ENCODE peak calls at places on chromosome X, in five cellular contexts. W is stomach, T is left ventricle myocardium inferior, B is neural progenitor cell, Q is adrenal gland. P is an unnamed sample.

GRCh38 chrX:80984118-80984517 is 174.4 kb upstream of the BRWD3 start:
- DNase-seq in W (no peak), B (no peak), Q (no peak), T (no peak), P (no peak)

GRCh38 chrX:17038681-17039161 is 92.3 kb downstream of the REPS2 start:
- DNase-seq in T (no peak), Q (peak; percentile 81), B (no peak), W (no peak), P (no peak)

GRCh38 chrX:2220296-2220695 is 280.5 kb downstream of the DHRSX start:
- DNase-seq in W (no peak), Q (no peak), T (no peak), B (no peak), P (no peak)

GRCh38 chrX:137425273-137425902 is 140.5 kb upstream of the ZIC3 start:
- DNase-seq in T (no peak), B (peak; percentile 42), W (no peak), Q (no peak), P (no peak)

GRCh38 chrX:41895826-41896225 is 27.5 kb downstream of the CASK start:
- DNase-seq in T (no peak), B (peak; percentile 8), W (no peak), Q (no peak), P (no peak)

GRCh38 chrX:133928365-133928764 is 57.0 kb downstream of the GPC3 start:
- DNase-seq in T (no peak), B (no peak), W (no peak), Q (no peak), P (no peak)

GRCh38 chrX:19799319-19800182 is 87.8 kb downstream of the SH3KBP1 start:
- DNase-seq in Q (peak; percentile 19), T (no peak), W (no peak), B (no peak), P (no peak)

GRCh38 chrX:150504399-150505186 is 63.8 kb upstream of the MTM1 start:
- DNase-seq in W (no peak), B (peak; percentile 19), T (no peak), Q (peak; percentile 44), P (no peak)

GRCh38 chrX:9349572-9350259 is 115.1 kb upstream of the TBL1X start:
- DNase-seq in B (no peak), W (no peak), T (no peak), Q (no peak), P (peak; percentile 33)

GRCh38 chrX:32966956-32967355 is 244.4 kb downstream of the DMD start:
- DNase-seq in T (no peak), Q (no peak), W (no peak), B (no peak), P (no peak)

GRCh38 chrX:50697691-50698090 is 116.3 kb downstream of the SHROOM4 start:
- DNase-seq in T (no peak), W (no peak), B (no peak), Q (no peak), P (no peak)

GRCh38 chrX:29858714-29859113 is 356.6 kb upstream of the MAGEB2 start:
- DNase-seq in W (no peak), Q (no peak), B (no peak), T (no peak), P (no peak)

GRCh38 chrX:100659431-100660137 is 15.6 kb downstream of the SRPX2 start:
- DNase-seq in B (no peak), W (no peak), T (no peak), Q (no peak), P (no peak)

GRCh38 chrX:153074262-153074899 is 2.1 kb downstream of the PNMA6A start:
- DNase-seq in B (no peak), Q (no peak), W (no peak), T (no peak), P (no peak)

GRCh38 chrX:137858106-137858505 is 292.2 kb downstream of the ZIC3 start:
- DNase-seq in B (no peak), W (no peak), Q (no peak), T (no peak), P (no peak)

GRCh38 chrX:78104447-78105176 is 564 bp downstream of the PGK1 start:
- DNase-seq in W (peak; percentile 57), T (peak; percentile 29), Q (peak; percentile 67), B (peak; percentile 32), P (peak; percentile 33)

GRCh38 chrX:19906293-19906692 is 18.9 kb upstream of the SH3KBP1 start:
- DNase-seq in W (no peak), B (no peak), Q (no peak), T (no peak), P (no peak)

GRCh38 chrX:22109442-22109841 is 77.3 kb downstream of the PHEX start:
- DNase-seq in B (no peak), Q (no peak), T (no peak), W (no peak), P (no peak)

GRCh38 chrX:20056704-20057103 is 60.0 kb downstream of the MAP7D2 start:
- DNase-seq in B (peak; percentile 40), Q (no peak), W (no peak), T (no peak), P (no peak)

DNA sequence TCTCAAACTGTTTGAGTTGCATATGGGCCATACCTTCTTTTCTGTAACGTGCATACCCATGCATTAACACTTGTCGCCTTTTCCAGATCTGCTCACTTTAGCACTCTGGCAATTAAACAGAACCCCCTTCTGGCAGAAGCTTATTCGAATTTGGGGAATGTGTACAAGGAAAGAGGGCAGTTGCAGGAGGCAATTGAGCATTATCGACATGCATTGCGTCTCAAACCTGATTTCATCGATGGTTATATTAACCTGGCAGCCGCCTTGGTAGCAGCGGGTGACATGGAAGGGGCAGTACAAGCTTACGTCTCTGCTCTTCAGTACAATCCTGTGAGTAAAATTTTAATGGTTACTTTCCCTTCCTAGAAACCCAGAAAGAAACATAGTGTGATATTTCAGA is 4.8 kb downstream of the OGT start:
- DNase-seq in W (no peak), T (no peak), Q (no peak), B (no peak), P (no peak)
- H3K4me1 ChIP-seq in W (peaks cover 21% of the 10 kb centered on the region), T (peaks cover 70% of the 10 kb centered on the region), Q (no peaks in the 10 kb centered on the region), B (no peaks in the 10 kb centered on the region), P (peaks cover 7% of the 10 kb centered on the region)

DNA sequence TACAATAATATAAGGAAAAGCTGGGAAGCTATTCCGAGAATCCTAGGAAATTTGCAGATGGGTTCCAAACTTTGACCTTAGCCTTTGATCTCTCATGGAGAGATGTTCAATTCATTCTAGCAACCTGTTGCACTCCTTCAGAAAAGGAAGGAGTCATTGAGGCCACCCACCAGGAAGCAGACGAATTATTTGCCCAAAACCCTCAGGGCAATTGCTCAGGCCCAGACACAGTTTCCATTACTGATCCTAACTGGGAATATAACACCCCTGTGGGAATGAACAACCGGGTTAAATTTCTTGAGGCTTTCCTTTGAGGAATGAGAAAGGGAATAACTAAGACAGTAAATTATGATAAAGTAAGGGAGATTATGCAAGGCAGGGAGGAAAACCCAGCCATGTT is 13.5 kb upstream of the ZNF280C start:
- DNase-seq in T (no peak), W (no peak), Q (no peak), B (no peak), P (no peak)
- H3K27me3 ChIP-seq in T (no peaks in the 10 kb centered on the region), W (no peaks in the 10 kb centered on the region), Q (no peaks in the 10 kb centered on the region), B (no peaks in the 10 kb centered on the region), P (no peaks in the 10 kb centered on the region)

GRCh38 chrX:54540289-54540688 is 10.3 kb downstream of the GNL3L start:
- DNase-seq in T (peak; percentile 14), Q (no peak), B (no peak), W (no peak), P (no peak)
- TF ChIP-seq CTCF in T (peak; percentile 21), Q (no peak), B (no peak), W (no peak), P (no peak)

GRCh38 chrX:107731831-107732502 is 43.6 kb downstream of the TSC22D3 start:
- DNase-seq in T (peak; percentile 87), Q (peak; percentile 96), W (peak; percentile 95), B (peak; percentile 36), P (peak; percentile 78)
- H3K4me1 ChIP-seq in T (peaks cover 91% of the 10 kb centered on the region), Q (peaks cover 30% of the 10 kb centered on the region), W (peaks cover 65% of the 10 kb centered on the region), B (peaks cover 36% of the 10 kb centered on the region), P (peaks cover 6% of the 10 kb centered on the region)

DNA sequence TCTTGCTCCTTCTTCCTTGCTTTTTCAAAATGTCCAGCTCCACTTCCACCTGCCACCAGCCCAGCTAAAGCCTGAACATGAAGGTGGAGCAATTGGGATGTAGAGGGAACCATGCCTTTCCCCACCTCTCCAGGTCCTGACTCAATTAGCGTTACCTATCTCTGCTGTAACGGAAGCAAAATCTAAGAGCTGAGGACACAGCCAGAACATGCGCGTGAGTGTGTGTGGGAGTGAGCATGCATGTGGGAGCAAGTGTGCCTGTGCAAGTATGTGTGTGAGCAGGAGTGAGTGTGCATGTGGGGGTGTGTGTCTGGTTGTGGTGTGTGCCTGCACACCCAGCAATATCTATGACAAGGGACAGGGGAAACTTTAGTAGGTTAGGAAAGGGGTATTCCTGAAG is 364.5 kb downstream of the MID1IP1 start:
- DNase-seq in Q (no peak), B (no peak), W (no peak), T (no peak), P (no peak)
- H3K27me3 ChIP-seq in Q (peaks cover 54% of the 10 kb centered on the region), B (peaks cover 30% of the 10 kb centered on the region), W (peaks cover 14% of the 10 kb centered on the region), T (peaks cover 5% of the 10 kb centered on the region), P (no peaks in the 10 kb centered on the region)

GRCh38 chrX:69493193-69493592 is 10.9 kb upstream of the NALF2 start:
- DNase-seq in W (peak; percentile 43), B (peak; percentile 69), T (no peak), Q (peak; percentile 34), P (peak; percentile 56)

GRCh38 chrX:69493766-69494165 is 10.4 kb upstream of the NALF2 start:
- DNase-seq in W (no peak), Q (no peak), T (no peak), B (no peak), P (no peak)

GRCh38 chrX:69489625-69490024 is 14.5 kb upstream of the NALF2 start:
- DNase-seq in Q (no peak), B (peak; percentile 16), W (no peak), T (no peak), P (no peak)
- TF ChIP-seq CTCF in Q (no peak), B (no peak), W (no peak), T (no peak), P (no peak)

GRCh38 chrX:44903107-44903506 is 30.1 kb downstream of the KDM6A start:
- DNase-seq in T (no peak), W (no peak), Q (no peak), B (no peak), P (no peak)
- H3K4me1 ChIP-seq in T (peaks cover 51% of the 10 kb centered on the region), W (peaks cover 53% of the 10 kb centered on the region), Q (peaks cover 13% of the 10 kb centered on the region), B (peaks cover 17% of the 10 kb centered on the region), P (no peaks in the 10 kb centered on the region)

P was measured in BE2C.